ENCODE peak calls at places on chromosomes 4 and X, in four cellular contexts. K is tibial artery, F is cardiac muscle cell, R is upper lobe of right lung. T is an unnamed sample. For H3K36me3, the result is how much of the 10 kb centered on the place peaks cover.

GRCh38 chr4:90120815-90121214 is 6.4 kb upstream of the CCSER1 start:
- DNase-seq in K (no peak), F (no peak), R (no peak), T (no peak)

GRCh38 chrX:23003121-23003520 is 3.4 kb downstream of the DDX53 start:
- DNase-seq in K (no peak), F (peak), R (no peak), T (no peak)

GRCh38 chrX:70124678-70125077 is 8.6 kb upstream of the IGBP1 start:
- DNase-seq in K (no peak), F (no peak), R (no peak), T (no peak)

GRCh38 chr4:105807496-105807895 is 87.8 kb upstream of the NPNT start:
- DNase-seq in K (no peak), F (peak), R (no peak), T (no peak)

GRCh38 chrX:78029663-78030062 is 60.2 kb upstream of the PGAM4 start:
- DNase-seq in K (no peak), F (peak), R (no peak), T (no peak)

GRCh38 chr4:179867300-179867878 is 2375.8 kb upstream of the TENM3 start:
- DNase-seq in K (no peak), F (no peak), R (no peak), T (no peak)

GRCh38 chrX:100591256-100592051 is 6.7 kb downstream of the TNMD start:
- DNase-seq in K (no peak), F (no peak), R (no peak), T (no peak)

GRCh38 chr4:53273726-53274125 is 92.1 kb downstream of the SCFD2 start:
- DNase-seq in K (no peak), F (peak), R (no peak), T (no peak)

GRCh38 chr4:164659765-164660164 is 94.2 kb upstream of the SMIM31 start:
- DNase-seq in K (no peak), F (no peak), R (no peak), T (no peak)

GRCh38 chr4:12041828-12042227 is 613.1 kb upstream of the HS3ST1 start:
- DNase-seq in K (no peak), F (peak), R (no peak), T (no peak)
- TF ChIP-seq CTCF in K (no peak), F (peak), R (peak), T (no peak)

GRCh38 chrX:133986008-133986683 is 752 bp upstream of the GPC3 start:
- DNase-seq in K (no peak), F (no peak), R (no peak), T (no peak)
- H3K4me3 ChIP-seq in K (peak), F (peak), R (peak), T (peak)

DNA sequence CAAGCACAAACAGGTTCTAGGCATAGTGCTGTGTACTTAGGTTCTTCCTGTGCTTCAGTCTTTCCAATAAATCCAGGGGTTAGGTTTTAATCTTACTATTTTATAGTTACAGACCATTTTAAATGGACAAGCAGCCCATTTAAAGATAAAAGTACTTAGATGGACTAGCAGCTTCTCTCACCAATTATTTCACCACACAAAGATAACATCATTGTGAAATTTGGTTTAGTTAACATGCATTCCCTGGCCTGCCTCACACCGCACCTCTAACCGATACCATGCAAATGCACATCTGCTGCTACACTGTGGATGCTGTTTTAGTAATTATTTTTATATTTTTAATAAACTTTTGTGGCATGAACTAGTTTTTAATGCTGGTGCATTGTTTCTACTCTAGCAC is 252.6 kb downstream of the RAPGEF2 start:
- DNase-seq in K (no peak), F (peak), R (no peak), T (no peak)
- H3K36me3 ChIP-seq in K (half or more), F (half or more), R (half or more), T (under half)

DNA sequence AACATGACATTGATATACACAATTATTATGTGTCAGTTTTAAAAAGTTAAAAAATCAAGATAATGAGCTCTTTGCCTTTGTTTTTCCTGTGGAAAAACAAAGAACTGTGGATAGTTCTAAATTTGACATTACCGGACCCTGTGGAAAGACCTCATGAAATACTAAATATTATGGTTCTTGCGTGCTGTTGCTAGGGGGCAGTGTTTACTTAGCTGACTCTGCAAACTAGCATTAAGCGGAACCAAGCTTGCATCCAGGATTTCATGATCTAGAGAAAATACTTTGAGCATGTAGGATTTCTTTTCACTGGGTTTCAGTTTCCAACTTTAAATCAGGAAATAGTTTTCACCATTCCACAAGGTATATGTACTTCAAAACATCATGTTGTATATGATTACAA is 33.6 kb downstream of the CLCN4 start:
- DNase-seq in K (no peak), F (peak), R (no peak), T (no peak)
- TF ChIP-seq CTCF in K (no peak), F (peak), R (peak), T (peak)